ENCODE peak calls at places on chromosomes 6 and 20, in seven cellular contexts. K, P, J, D, Y, T and A are unnamed samples.
A peak's percentile ranks its signal among the peaks of the same experiment; 100 is the strongest.

GRCh38 chr20:24892522-24892921 is 56.5 kb upstream of the CST7 start:
- DNase-seq in K (no peak), P (no peak), J (no peak), D (no peak), Y (no peak), T (no peak), A (no peak)

GRCh38 chr6:72464791-72465691 is 156.8 kb upstream of the KCNQ5 start:
- DNase-seq in K (no peak), P (peak; percentile 23), J (peak; percentile 82), D (peak; percentile 3), Y (peak; percentile 16), T (peak; percentile 33), A (no peak)

GRCh38 chr6:28776269-28777146 is 147.3 kb downstream of the TRIM27 start:
- DNase-seq in K (no peak), P (no peak), J (no peak), D (no peak), Y (no peak), T (no peak), A (no peak)

GRCh38 chr6:45613678-45614077 is 235.9 kb upstream of the SUPT3H start:
- DNase-seq in K (no peak), P (no peak), J (peak; percentile 66), D (no peak), Y (no peak), T (no peak), A (no peak)

GRCh38 chr6:108068618-108069017 is 5.9 kb downstream of the OSTM1 start:
- DNase-seq in K (no peak), P (no peak), J (no peak), D (no peak), Y (no peak), T (no peak), A (no peak)

GRCh38 chr6:109002100-109002697 is 92.4 kb downstream of the SESN1 start:
- DNase-seq in K (no peak), P (no peak), J (peak; percentile 88), D (no peak), Y (no peak), T (no peak), A (no peak)

GRCh38 chr6:9455794-9456193 is 959.1 kb downstream of the TFAP2A start:
- DNase-seq in K (peak; percentile 35), P (no peak), J (no peak), D (no peak), Y (no peak), T (no peak), A (no peak)

GRCh38 chr20:31670371-31671228 is 32.9 kb downstream of the COX4I2 start:
- DNase-seq in K (peak; percentile 81), P (no peak), J (no peak), D (no peak), Y (no peak), T (no peak), A (no peak)

GRCh38 chr20:2042400-2042799 is 48.5 kb upstream of the PDYN start:
- DNase-seq in K (no peak), P (no peak), J (peak; percentile 53), D (no peak), Y (no peak), T (peak; percentile 42), A (peak; percentile 56)

GRCh38 chr20:8309638-8310037 is 177.6 kb downstream of the PLCB1 start:
- DNase-seq in K (peak; percentile 16), P (no peak), J (no peak), D (no peak), Y (no peak), T (no peak), A (no peak)

GRCh38 chr6:106141441-106142237 is 55.5 kb downstream of the PRDM1 start:
- DNase-seq in K (no peak), P (no peak), J (no peak), D (peak; percentile 42), Y (no peak), T (no peak), A (no peak)

GRCh38 chr20:37425103-37425625 is 79.2 kb downstream of the SRC start:
- DNase-seq in K (no peak), P (no peak), J (no peak), D (no peak), Y (no peak), T (no peak), A (no peak)

GRCh38 chr6:151633517-151634335 is 139.9 kb downstream of the CCDC170 start:
- DNase-seq in K (no peak), P (no peak), J (no peak), D (no peak), Y (no peak), T (no peak), A (no peak)